ENCODE peak calls at places on chromosomes 11 and 22, in six cellular contexts. One of them, this sample, is unnamed.

GRCh38 chr11:41868606-41869005 is 409.2 kb upstream of the LRRC4C start:
- DNase-seq in AG04450: no peak
- DNase-seq in thoracic aorta: no peak
- DNase-seq in psoas muscle: no peak
- DNase-seq in AG04449: no peak
- DNase-seq in nephron progenitor cell: no peak
- DNase-seq in this sample: no peak

GRCh38 chr22:50403701-50404101 is 60.6 kb downstream of the PPP6R2 start:
- DNase-seq in psoas muscle: peak
- DNase-seq in AG04450: no peak
- DNase-seq in thoracic aorta: no peak
- DNase-seq in AG04449: no peak
- DNase-seq in nephron progenitor cell: no peak
- DNase-seq in this sample: no peak

GRCh38 chr11:123145661-123146060 is 49.4 kb downstream of the CLMP start:
- DNase-seq in thoracic aorta: no peak
- DNase-seq in nephron progenitor cell: peak
- DNase-seq in psoas muscle: no peak
- DNase-seq in AG04450: no peak
- DNase-seq in AG04449: no peak
- DNase-seq in this sample: no peak

GRCh38 chr11:103234974-103235373 is 125.7 kb downstream of the DYNC2H1 start:
- DNase-seq in nephron progenitor cell: no peak
- DNase-seq in AG04449: no peak
- DNase-seq in AG04450: peak
- DNase-seq in thoracic aorta: no peak
- DNase-seq in psoas muscle: no peak
- DNase-seq in this sample: no peak

GRCh38 chr11:57900315-57900714 is 123.4 kb upstream of the OR9Q1 start:
- DNase-seq in thoracic aorta: no peak
- DNase-seq in AG04450: no peak
- DNase-seq in AG04449: no peak
- DNase-seq in psoas muscle: no peak
- DNase-seq in nephron progenitor cell: no peak
- DNase-seq in this sample: no peak

GRCh38 chr11:118142809-118143208 is 9.8 kb downstream of the SCN4B start:
- DNase-seq in psoas muscle: no peak
- DNase-seq in thoracic aorta: no peak
- DNase-seq in nephron progenitor cell: no peak
- DNase-seq in AG04449: no peak
- DNase-seq in AG04450: no peak
- DNase-seq in this sample: peak

GRCh38 chr11:111631666-111632039 is 29.4 kb downstream of the SIK2 start:
- DNase-seq in psoas muscle: no peak
- DNase-seq in AG04450: peak
- DNase-seq in nephron progenitor cell: no peak
- DNase-seq in AG04449: peak
- DNase-seq in thoracic aorta: no peak
- DNase-seq in this sample: no peak

GRCh38 chr11:95266751-95267374 is 35.9 kb upstream of the SESN3 start:
- DNase-seq in AG04450: no peak
- DNase-seq in thoracic aorta: no peak
- DNase-seq in nephron progenitor cell: no peak
- DNase-seq in AG04449: no peak
- DNase-seq in psoas muscle: no peak
- DNase-seq in this sample: no peak

GRCh38 chr11:65454696-65455456 is 32.3 kb downstream of the NEAT1 start:
- DNase-seq in AG04449: no peak
- DNase-seq in AG04450: no peak
- DNase-seq in psoas muscle: peak
- DNase-seq in nephron progenitor cell: peak
- DNase-seq in thoracic aorta: peak
- DNase-seq in this sample: peak

GRCh38 chr11:128061321-128061871 is 526.0 kb downstream of the ETS1 start:
- DNase-seq in thoracic aorta: no peak
- DNase-seq in AG04449: no peak
- DNase-seq in nephron progenitor cell: peak
- DNase-seq in psoas muscle: no peak
- DNase-seq in AG04450: no peak
- DNase-seq in this sample: no peak

GRCh38 chr11:77019976-77020591 is 14.1 kb upstream of the B3GNT6 start:
- DNase-seq in nephron progenitor cell: no peak
- DNase-seq in thoracic aorta: no peak
- DNase-seq in AG04449: no peak
- DNase-seq in psoas muscle: no peak
- DNase-seq in AG04450: no peak
- DNase-seq in this sample: no peak

GRCh38 chr22:41531736-41532477 is 12.4 kb downstream of the POLR3H start:
- DNase-seq in nephron progenitor cell: no peak
- DNase-seq in AG04450: no peak
- DNase-seq in thoracic aorta: no peak
- DNase-seq in psoas muscle: no peak
- DNase-seq in AG04449: no peak
- DNase-seq in this sample: no peak

GRCh38 chr22:37484115-37485005 is 1.8 kb downstream of the MFNG start:
- DNase-seq in psoas muscle: peak
- DNase-seq in nephron progenitor cell: no peak
- DNase-seq in thoracic aorta: no peak
- DNase-seq in AG04449: no peak
- DNase-seq in AG04450: no peak
- DNase-seq in this sample: peak

GRCh38 chr11:92867913-92868619 is 101.4 kb upstream of the MTNR1B start:
- DNase-seq in thoracic aorta: no peak
- DNase-seq in nephron progenitor cell: no peak
- DNase-seq in AG04450: no peak
- DNase-seq in psoas muscle: no peak
- DNase-seq in AG04449: no peak
- DNase-seq in this sample: no peak

GRCh38 chr22:19357270-19358105 is 66.0 kb upstream of the CLTCL1 start:
- DNase-seq in psoas muscle: no peak
- DNase-seq in thoracic aorta: no peak
- DNase-seq in nephron progenitor cell: no peak
- DNase-seq in AG04450: peak
- DNase-seq in AG04449: no peak
- DNase-seq in this sample: no peak

GRCh38 chr11:126601136-126601535 is 245.7 kb downstream of the ST3GAL4 start:
- DNase-seq in psoas muscle: no peak
- DNase-seq in AG04449: no peak
- DNase-seq in nephron progenitor cell: no peak
- DNase-seq in thoracic aorta: no peak
- DNase-seq in AG04450: no peak
- DNase-seq in this sample: no peak

DNA sequence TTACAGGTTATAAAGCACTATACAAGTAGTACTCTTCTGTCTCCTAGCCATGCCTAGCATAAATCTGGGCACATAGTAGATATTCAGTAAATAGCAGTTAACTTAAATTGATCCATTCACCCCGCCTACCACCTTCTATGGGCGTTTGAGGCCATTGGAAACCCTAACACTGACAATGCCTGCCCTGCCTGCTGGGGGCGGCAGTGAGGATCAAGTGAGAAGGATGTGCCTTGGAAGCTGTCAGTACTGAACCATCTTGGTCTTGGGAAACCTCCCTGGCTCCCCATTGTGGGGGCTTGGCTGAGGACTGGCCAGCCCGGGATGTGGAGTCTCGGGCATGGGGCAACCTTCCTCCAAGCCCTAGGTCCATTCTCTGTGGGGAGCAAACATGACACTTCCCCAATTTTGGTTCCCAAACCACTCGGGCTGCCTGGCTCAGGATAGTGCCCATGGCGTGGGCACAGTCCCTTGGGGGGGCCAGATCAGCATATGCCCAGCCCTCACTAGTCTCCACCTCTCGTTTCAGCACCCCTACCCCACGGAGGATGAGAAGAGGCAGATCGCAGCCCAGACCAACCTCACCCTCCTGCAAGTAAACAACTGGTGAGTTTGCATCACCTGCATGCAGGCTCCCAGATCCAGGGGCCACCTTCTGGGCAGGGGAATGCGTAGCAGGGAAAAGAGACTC is 67.4 kb downstream of the FEZ1 start:
- DNase-seq in AG04450: no peak
- DNase-seq in psoas muscle: no peak
- DNase-seq in nephron progenitor cell: no peak
- DNase-seq in AG04449: no peak
- DNase-seq in thoracic aorta: no peak
- DNase-seq in this sample: no peak
- TF ChIP-seq CTCF in AG04450: no peak
- TF ChIP-seq CTCF in psoas muscle: no peak
- TF ChIP-seq CTCF in nephron progenitor cell: no peak
- TF ChIP-seq CTCF in AG04449: no peak
- TF ChIP-seq CTCF in thoracic aorta: no peak
- TF ChIP-seq CTCF in this sample: no peak

GRCh38 chr11:86955111-86955673 is at the start of gene FZD4:
- DNase-seq in AG04449: no peak
- DNase-seq in thoracic aorta: peak
- DNase-seq in AG04450: peak
- DNase-seq in nephron progenitor cell: peak
- DNase-seq in psoas muscle: peak
- DNase-seq in this sample: peak

GRCh38 chr11:86952933-86953637 is 2.1 kb downstream of the FZD4 start:
- DNase-seq in AG04450: no peak
- DNase-seq in nephron progenitor cell: no peak
- DNase-seq in psoas muscle: no peak
- DNase-seq in AG04449: no peak
- DNase-seq in thoracic aorta: no peak
- DNase-seq in this sample: no peak

GRCh38 chr11:86954288-86955110 is 696 bp downstream of the FZD4 start:
- DNase-seq in psoas muscle: peak
- DNase-seq in thoracic aorta: no peak
- DNase-seq in nephron progenitor cell: peak
- DNase-seq in AG04449: no peak
- DNase-seq in AG04450: no peak
- DNase-seq in this sample: peak

GRCh38 chr11:86958259-86958658 is 3.1 kb upstream of the FZD4 start:
- DNase-seq in nephron progenitor cell: no peak
- DNase-seq in AG04449: no peak
- DNase-seq in AG04450: no peak
- DNase-seq in thoracic aorta: no peak
- DNase-seq in psoas muscle: no peak
- DNase-seq in this sample: no peak

GRCh38 chr11:86955674-86956522 is 703 bp upstream of the FZD4 start:
- DNase-seq in AG04450: no peak
- DNase-seq in thoracic aorta: peak
- DNase-seq in AG04449: no peak
- DNase-seq in psoas muscle: peak
- DNase-seq in nephron progenitor cell: peak
- DNase-seq in this sample: peak
- TF ChIP-seq CTCF in AG04450: peak
- TF ChIP-seq CTCF in thoracic aorta: no peak
- TF ChIP-seq CTCF in AG04449: peak
- TF ChIP-seq CTCF in psoas muscle: peak
- TF ChIP-seq CTCF in nephron progenitor cell: no peak
- TF ChIP-seq CTCF in this sample: peak

DNA sequence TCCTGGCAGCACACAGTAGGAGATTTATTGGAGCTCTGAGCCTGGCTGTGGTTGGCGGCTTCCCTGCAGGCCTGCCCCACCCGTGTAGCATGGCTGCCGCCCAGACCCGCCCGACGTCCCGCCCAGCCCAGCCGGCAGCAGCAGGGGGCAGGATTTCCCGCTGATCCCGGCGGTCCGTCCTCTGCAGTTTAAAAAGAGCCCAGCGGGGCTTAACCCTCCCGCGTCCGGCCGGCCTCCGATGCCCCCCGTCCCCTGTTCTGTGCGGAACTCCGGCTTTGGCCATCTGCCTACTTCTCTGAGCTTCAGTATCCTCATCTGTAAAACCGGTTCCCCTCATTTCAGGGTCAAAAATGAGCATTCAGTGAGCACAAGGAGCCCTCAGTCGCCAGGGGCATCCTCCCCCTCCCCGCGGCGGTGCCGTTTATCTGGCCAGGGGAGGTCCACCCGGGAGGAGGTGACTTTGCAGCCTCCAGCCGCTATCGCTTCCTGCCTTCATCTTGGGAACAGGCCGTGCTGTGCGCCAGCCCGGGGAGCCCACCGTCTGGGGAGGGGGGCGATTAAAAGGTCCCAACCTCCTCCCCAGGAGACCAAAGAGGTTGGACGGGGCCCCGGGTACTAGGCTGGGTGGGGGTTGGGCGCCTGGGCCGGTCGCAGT is at the start of gene GAS2L1:
- DNase-seq in AG04449: no peak
- DNase-seq in nephron progenitor cell: peak
- DNase-seq in AG04450: peak
- DNase-seq in thoracic aorta: no peak
- DNase-seq in psoas muscle: peak
- DNase-seq in this sample: peak
- TF ChIP-seq CTCF in AG04449: peak
- TF ChIP-seq CTCF in nephron progenitor cell: peak
- TF ChIP-seq CTCF in AG04450: peak
- TF ChIP-seq CTCF in thoracic aorta: peak
- TF ChIP-seq CTCF in psoas muscle: peak
- TF ChIP-seq CTCF in this sample: peak

GRCh38 chr11:71120346-71120963 is 131.9 kb downstream of the SHANK2 start:
- DNase-seq in thoracic aorta: no peak
- DNase-seq in AG04449: no peak
- DNase-seq in AG04450: no peak
- DNase-seq in nephron progenitor cell: peak
- DNase-seq in psoas muscle: no peak
- DNase-seq in this sample: peak
- TF ChIP-seq CTCF in thoracic aorta: no peak
- TF ChIP-seq CTCF in AG04449: no peak
- TF ChIP-seq CTCF in AG04450: no peak
- TF ChIP-seq CTCF in nephron progenitor cell: peak
- TF ChIP-seq CTCF in psoas muscle: no peak
- TF ChIP-seq CTCF in this sample: peak